ENCODE peak calls at places on chromosomes 5 and 9, in four cellular contexts. Q is tibial artery, L is body of pancreas, E is HFFc6. K is an unnamed sample.

GRCh38 chr9:114518599-114519022 is 13.3 kb upstream of the WHRN start:
- DNase-seq in E (no peak), Q (no peak), L (no peak), K (no peak)

GRCh38 chr5:175590471-175590881 is 67.4 kb upstream of the HRH2 start:
- DNase-seq in E (peak), L (no peak), Q (no peak), K (no peak)

GRCh38 chr5:103057208-103058130 is 62.5 kb downstream of the GIN1 start:
- DNase-seq in E (peak), Q (no peak), L (no peak), K (no peak)

GRCh38 chr9:83489961-83490360 is 48.2 kb downstream of the FRMD3 start:
- DNase-seq in Q (no peak), E (no peak), L (no peak), K (no peak)

GRCh38 chr9:98708103-98708932 is 417 bp downstream of the GABBR2 start:
- DNase-seq in E (no peak), L (no peak), Q (no peak), K (no peak)

GRCh38 chr9:127537014-127537413 is 75.1 kb upstream of the STXBP1 start:
- DNase-seq in E (peak), Q (no peak), L (peak), K (no peak)

GRCh38 chr5:14323466-14323865 is 180.3 kb downstream of the TRIO start:
- DNase-seq in E (no peak), Q (no peak), L (no peak), K (no peak)

GRCh38 chr9:2465921-2466460 is 155.6 kb upstream of the VLDLR start:
- DNase-seq in L (peak), E (no peak), Q (no peak), K (no peak)

GRCh38 chr9:91221332-91221731 is 140.4 kb downstream of the AUH start:
- DNase-seq in Q (no peak), E (peak), L (no peak), K (no peak)

GRCh38 chr9:14827805-14828204 is 82.4 kb downstream of the FREM1 start:
- DNase-seq in Q (no peak), E (no peak), L (no peak), K (no peak)

GRCh38 chr9:38432922-38433510 is 8.8 kb upstream of the IGFBPL1 start:
- DNase-seq in L (peak), E (peak), Q (no peak), K (peak)

GRCh38 chr9:95045751-95046150 is 271.8 kb downstream of the FANCC start:
- DNase-seq in E (no peak), Q (no peak), L (peak), K (no peak)

GRCh38 chr5:113169720-113170119 is 193.1 kb downstream of the DCP2 start:
- DNase-seq in Q (no peak), E (no peak), L (no peak), K (no peak)

GRCh38 chr9:101229606-101230005 is 155.2 kb downstream of the BAAT start:
- DNase-seq in Q (no peak), L (no peak), E (no peak), K (no peak)

GRCh38 chr9:68825755-68826500 is 120.9 kb downstream of the PIP5K1B start:
- DNase-seq in Q (no peak), L (no peak), E (no peak), K (no peak)

GRCh38 chr5:133512896-133513295 is 99.4 kb downstream of the FSTL4 start:
- DNase-seq in L (no peak), Q (no peak), E (no peak), K (no peak)

GRCh38 chr9:134548185-134548584 is 93.4 kb upstream of the COL5A1 start:
- DNase-seq in Q (no peak), L (no peak), E (no peak), K (no peak)

GRCh38 chr5:54965806-54966205 is 19.6 kb downstream of the ESM1 start:
- DNase-seq in E (no peak), L (peak), Q (no peak), K (no peak)

GRCh38 chr5:54975701-54976100 is 9.7 kb downstream of the ESM1 start:
- DNase-seq in Q (no peak), L (no peak), E (no peak), K (no peak)

GRCh38 chr5:54964405-54964804 is 21.0 kb downstream of the ESM1 start:
- DNase-seq in E (no peak), Q (no peak), L (no peak), K (no peak)

GRCh38 chr5:54969242-54969641 is 16.2 kb downstream of the ESM1 start:
- DNase-seq in E (no peak), Q (no peak), L (no peak), K (no peak)

DNA sequence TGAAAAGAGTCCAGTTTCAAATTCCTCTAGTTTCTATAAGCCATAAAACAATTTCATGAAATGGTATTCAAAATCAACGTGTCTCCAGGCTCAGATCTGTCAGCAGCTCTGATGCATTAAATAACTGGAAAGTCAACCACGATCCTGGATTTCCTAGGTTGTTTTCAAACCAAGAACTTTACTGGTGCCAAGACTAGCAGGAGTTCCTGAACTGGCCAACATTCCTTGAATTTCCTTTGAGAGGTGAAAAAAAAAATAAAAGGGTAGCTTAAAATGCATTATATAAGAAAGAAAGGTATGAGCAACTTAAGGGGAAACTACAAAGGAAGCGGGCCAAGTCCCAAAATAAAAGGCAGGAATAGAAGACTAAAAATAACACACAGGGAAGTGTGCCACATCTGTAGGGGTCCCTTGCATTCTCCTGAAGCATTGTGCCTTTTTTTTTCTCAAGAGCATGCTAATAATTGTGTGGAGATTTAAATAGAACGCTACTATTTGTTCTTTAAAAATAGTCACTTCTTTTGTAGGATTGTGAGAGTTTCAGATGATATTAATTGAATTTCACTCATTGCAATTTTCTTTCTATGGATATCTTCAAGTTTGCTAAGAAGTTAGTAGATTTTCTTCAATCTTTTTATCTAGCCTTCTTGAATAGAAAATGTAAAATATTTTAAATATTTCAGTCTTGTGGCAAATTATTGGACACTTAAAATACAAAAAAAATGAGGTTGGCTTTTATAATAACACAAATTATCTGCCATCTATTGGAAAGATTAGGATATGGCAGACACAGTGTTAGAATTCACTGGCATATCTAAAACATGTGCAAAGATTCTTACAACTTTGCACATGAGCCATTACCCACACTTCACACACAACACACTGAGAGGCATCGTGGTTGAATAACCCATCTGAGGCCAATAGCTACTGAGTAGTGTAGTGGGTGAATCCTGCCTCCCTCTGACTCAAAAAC is 15.3 kb downstream of the ESM1 start:
- DNase-seq in L (no peak), Q (no peak), E (no peak), K (no peak)
- TF ChIP-seq CTCF in L (no peak), Q (no peak), E (peak), K (no peak)

GRCh38 chr5:50328193-50328729 is 112.8 kb downstream of the EMB start:
- DNase-seq in L (no peak), Q (no peak), E (no peak), K (no peak)

GRCh38 chr5:50320131-50320749 is 120.8 kb downstream of the EMB start:
- DNase-seq in E (no peak), L (no peak), Q (no peak), K (no peak)

GRCh38 chr5:50325237-50325832 is 115.8 kb downstream of the EMB start:
- DNase-seq in L (no peak), E (peak), Q (no peak), K (peak)
- TF ChIP-seq CTCF in L (no peak), E (peak), Q (peak), K (peak)

DNA sequence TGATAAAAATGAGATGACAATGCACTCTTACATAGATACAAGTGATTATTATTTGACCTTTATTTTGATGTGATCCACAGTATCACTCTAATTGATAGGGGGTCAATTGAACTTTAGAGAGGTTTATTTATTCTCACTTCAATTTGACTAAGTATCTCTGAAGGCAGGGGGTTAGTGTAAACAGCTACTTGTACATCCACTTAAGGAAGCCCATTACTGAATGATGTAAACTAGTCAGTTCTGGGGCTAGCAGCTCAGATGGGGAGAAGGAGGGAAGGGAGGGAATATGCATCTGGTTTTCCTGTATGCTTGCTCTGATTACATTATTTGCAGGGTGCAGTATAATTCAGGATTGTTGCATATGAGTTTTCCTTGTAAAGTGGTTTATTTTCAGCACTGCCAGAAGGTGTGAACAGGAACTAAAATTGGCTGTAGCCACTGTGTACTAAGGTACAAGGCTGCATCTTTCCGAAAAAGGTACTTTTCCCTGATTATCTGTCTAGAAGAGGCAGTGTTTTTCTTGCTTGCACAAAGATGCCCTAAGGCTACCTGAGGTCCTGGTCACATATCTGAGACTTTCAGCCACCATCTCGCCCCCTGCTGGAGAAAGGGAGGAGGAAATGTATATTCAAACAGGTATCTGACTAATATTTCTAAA is 51.2 kb downstream of the MRPS27 start:
- DNase-seq in L (peak), E (peak), Q (peak), K (no peak)
- TF ChIP-seq CTCF in L (no peak), E (peak), Q (no peak), K (peak)

GRCh38 chr5:5551499-5551898 is 129.0 kb downstream of the ICE1 start:
- DNase-seq in L (no peak), E (no peak), Q (no peak), K (no peak)
- TF ChIP-seq CTCF in L (no peak), E (no peak), Q (no peak), K (no peak)

GRCh38 chr9:88106492-88106891 is 31.8 kb downstream of the SPATA31C2 start:
- DNase-seq in E (peak), L (peak), Q (no peak), K (peak)
- TF ChIP-seq CTCF in E (peak), L (peak), Q (peak), K (peak)

GRCh38 chr5:170426149-170426767 is 37.1 kb upstream of the KCNMB1 start:
- DNase-seq in L (no peak), E (no peak), Q (no peak), K (no peak)
- TF ChIP-seq CTCF in L (no peak), E (no peak), Q (no peak), K (no peak)

GRCh38 chr9:110199643-110200042 is 8.3 kb downstream of the C9orf152 start:
- DNase-seq in Q (no peak), L (no peak), E (no peak), K (no peak)
- TF ChIP-seq CTCF in Q (no peak), L (no peak), E (no peak), K (no peak)

GRCh38 chr9:35814106-35814840 is 569 bp downstream of the HINT2 start:
- DNase-seq in Q (peak), L (peak), E (peak), K (no peak)
- TF ChIP-seq CTCF in Q (no peak), L (no peak), E (peak), K (peak)

DNA sequence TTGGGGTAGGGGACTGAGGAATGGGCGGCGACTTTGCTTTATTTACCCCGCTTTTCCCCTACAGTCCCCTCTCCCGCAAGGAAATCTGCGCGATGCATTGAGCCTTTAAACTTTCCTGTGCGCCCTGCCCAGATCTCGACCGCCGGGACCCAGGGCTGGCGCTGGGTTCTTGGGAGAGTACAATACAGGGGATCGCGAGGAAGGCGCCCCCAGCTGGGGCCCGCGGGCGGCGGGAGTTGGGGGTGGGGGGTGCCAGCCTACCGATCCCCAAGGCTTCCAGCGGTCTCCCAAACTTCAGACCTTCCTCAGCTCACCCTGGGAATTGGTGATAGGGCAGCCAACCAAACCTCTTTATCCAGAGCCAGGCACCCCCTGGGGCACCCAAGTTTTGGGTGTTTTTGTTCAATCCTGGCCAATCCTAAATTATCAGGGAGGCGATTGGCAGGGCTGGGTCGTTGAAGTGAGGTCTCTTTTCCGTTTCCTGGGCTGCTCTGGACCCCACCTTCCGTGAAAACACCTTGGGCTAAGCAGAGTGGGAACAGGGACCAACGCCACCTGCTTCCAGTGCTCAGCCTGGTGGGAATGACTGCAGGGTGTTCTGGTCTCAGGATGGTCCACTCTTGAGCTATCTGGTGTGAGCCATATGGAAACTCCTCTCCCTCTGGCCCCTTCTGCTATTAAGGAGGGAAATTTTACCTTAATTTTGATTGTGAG is 51.4 kb upstream of the DAB2IP start:
- DNase-seq in Q (no peak), L (peak), E (no peak), K (no peak)
- TF ChIP-seq CTCF in Q (no peak), L (no peak), E (no peak), K (no peak)

DNA sequence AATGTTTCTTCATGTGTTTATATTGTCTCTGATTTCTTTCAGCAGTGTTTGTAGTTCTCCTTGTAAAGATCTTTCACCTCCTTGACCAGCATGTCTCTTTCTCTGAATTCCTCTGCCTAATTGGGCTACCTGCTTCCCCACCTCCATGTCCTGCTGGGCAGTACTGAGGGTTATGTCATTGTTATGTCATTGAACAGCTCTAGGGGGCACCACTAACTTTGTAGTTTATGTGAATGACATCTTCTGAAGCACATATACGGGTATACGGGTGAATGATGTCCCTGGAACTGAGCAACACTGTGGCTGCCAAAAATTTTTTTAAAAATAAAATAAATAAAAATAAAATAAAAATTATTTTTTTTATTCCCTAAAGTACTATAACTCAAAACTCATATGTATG is 16.9 kb upstream of the SNCAIP start:
- DNase-seq in L (no peak), E (no peak), Q (no peak), K (no peak)
- TF ChIP-seq CTCF in L (no peak), E (peak), Q (peak), K (peak)

K was measured in AG09319.